ENCODE peak calls at places on chromosomes 12 and 14, in ten cellular contexts. T is Peyer's patch, G is heart right ventricle, Y is lower lobe of right lung, N is PC-3, W is A673, S is endothelial cell of umbilical vein, Q is neuronal stem cell, Z is GM23248, K is pancreas. M is an unnamed sample. For H3K4me1 and H3K36me3, the result is how much of the 10 kb centered on the place peaks cover.

GRCh38 chr14:31312934-31313333 is 105.3 kb upstream of the HECTD1 start:
- DNase-seq in K (no peak), N (no peak), Y (no peak), T (no peak), S (no peak), G (no peak), Z (no peak), W (no peak), Q (no peak), M (no peak)

GRCh38 chr12:82873951-82874350 is 187.2 kb downstream of the TMTC2 start:
- DNase-seq in Q (no peak), W (peak), K (no peak), G (no peak), Y (no peak), S (no peak), T (no peak), Z (no peak), N (no peak), M (no peak)

GRCh38 chr14:95340201-95340697 is 20.5 kb upstream of the CLMN start:
- DNase-seq in Q (no peak), T (peak), K (peak), S (no peak), N (no peak), G (no peak), Z (no peak), Y (no peak), W (peak), M (peak)

GRCh38 chr14:103891667-103892215 is 36.5 kb upstream of the TDRD9 start:
- DNase-seq in K (no peak), W (no peak), T (no peak), Z (no peak), Q (no peak), S (no peak), N (no peak), G (no peak), Y (no peak), M (no peak)

GRCh38 chr12:77152623-77153193 is 87.3 kb upstream of the E2F7 start:
- DNase-seq in G (no peak), Z (peak), S (peak), Y (no peak), W (peak), N (peak), K (no peak), T (no peak), Q (peak), M (no peak)

GRCh38 chr12:109981311-109981710 is 14.9 kb downstream of the GIT2 start:
- DNase-seq in T (no peak), Q (no peak), Z (no peak), Y (no peak), N (no peak), S (no peak), K (no peak), W (no peak), G (no peak), M (no peak)

GRCh38 chr14:76977793-76978730 is 50.4 kb downstream of the IRF2BPL start:
- DNase-seq in Q (no peak), K (no peak), T (no peak), W (no peak), N (no peak), S (no peak), Z (peak), Y (peak), G (peak), M (peak)

GRCh38 chr14:35480119-35480769 is 53.7 kb upstream of the INSM2 start:
- DNase-seq in G (no peak), S (no peak), Y (no peak), N (peak), W (no peak), K (no peak), Q (no peak), T (no peak), Z (peak), M (no peak)

GRCh38 chr12:18294889-18295288 is 33.6 kb downstream of the PIK3C2G start:
- DNase-seq in S (no peak), Y (no peak), W (no peak), Q (no peak), G (no peak), N (no peak), K (no peak), Z (no peak), T (no peak), M (no peak)

GRCh38 chr14:100576091-100577085 is 10.8 kb downstream of the BEGAIN start:
- DNase-seq in S (no peak), Z (no peak), T (peak), K (peak), W (no peak), Y (peak), N (no peak), G (peak), Q (no peak), M (no peak)

GRCh38 chr12:95505039-95505438 is 31.1 kb downstream of the METAP2 start:
- DNase-seq in G (no peak), T (no peak), Z (no peak), W (no peak), Q (no peak), S (no peak), Y (no peak), N (no peak), K (no peak), M (no peak)

GRCh38 chr12:12899530-12900380 is 8.4 kb downstream of the GPRC5A start:
- DNase-seq in N (peak), W (peak), Y (no peak), S (peak), T (no peak), G (no peak), K (no peak), Z (peak), Q (no peak), M (peak)

GRCh38 chr12:47867496-47867941 is 37.3 kb downstream of the VDR start:
- DNase-seq in Y (no peak), N (peak), Q (no peak), G (no peak), Z (peak), S (peak), K (no peak), T (no peak), W (peak), M (peak)

GRCh38 chr14:65847065-65847847 is 434.7 kb downstream of the FUT8 start:
- DNase-seq in Q (no peak), S (no peak), W (no peak), Z (no peak), K (no peak), N (no peak), Y (no peak), G (no peak), T (no peak), M (no peak)

GRCh38 chr14:71261206-71261605 is 353.9 kb downstream of the PCNX1 start:
- DNase-seq in K (no peak), Y (no peak), S (peak), N (no peak), G (no peak), W (no peak), Z (peak), Q (no peak), T (no peak), M (no peak)

GRCh38 chr12:132356686-132357622 is 27.6 kb upstream of the GALNT9 start:
- DNase-seq in N (peak), Y (peak), Z (peak), S (peak), W (peak), K (peak), G (no peak), T (peak), Q (no peak), M (no peak)

GRCh38 chr12:76927170-76927784 is 48.5 kb upstream of the CSRP2 start:
- DNase-seq in Q (peak), T (no peak), S (peak), N (peak), Z (peak), Y (no peak), G (peak), W (peak), K (no peak), M (no peak)

GRCh38 chr12:68880660-68881325 is 52.2 kb downstream of the CPM start:
- DNase-seq in Y (no peak), Z (no peak), Q (no peak), K (no peak), T (no peak), N (peak), W (no peak), S (peak), G (no peak), M (peak)

GRCh38 chr14:24857277-24857676 is 192.7 kb downstream of the STXBP6 start:
- DNase-seq in N (no peak), Z (no peak), G (no peak), Y (no peak), W (no peak), T (no peak), K (no peak), S (no peak), Q (no peak), M (no peak)

GRCh38 chr14:51533160-51533559 is 118.5 kb upstream of the FRMD6 start:
- DNase-seq in Q (no peak), N (peak), S (peak), W (no peak), Z (peak), Y (no peak), G (no peak), K (no peak), T (no peak), M (no peak)

GRCh38 chr12:9346866-9347327 is 138.7 kb upstream of the PZP start:
- DNase-seq in S (no peak), Z (no peak), W (no peak), N (no peak), G (no peak), K (no peak), Y (no peak), T (no peak), Q (no peak), M (no peak)

GRCh38 chr14:77045570-77045890 is 17.0 kb upstream of the IRF2BPL start:
- DNase-seq in Y (peak), T (no peak), K (no peak), Q (no peak), G (no peak), N (peak), Z (peak), S (no peak), W (no peak), M (peak)

GRCh38 chr14:38309522-38310262 is 53.8 kb upstream of the CLEC14A start:
- DNase-seq in W (peak), Z (no peak), T (no peak), Y (no peak), S (no peak), N (no peak), G (no peak), K (no peak), Q (no peak), M (no peak)

GRCh38 chr14:76781648-76782051 is 20.4 kb downstream of the VASH1 start:
- DNase-seq in Q (no peak), T (no peak), Z (no peak), Y (no peak), K (no peak), G (no peak), S (no peak), N (no peak), W (no peak), M (no peak)

GRCh38 chr14:64467131-64467530 is 1.8 kb downstream of the AKAP5 start:
- DNase-seq in S (no peak), Z (no peak), G (no peak), W (no peak), K (no peak), T (no peak), N (no peak), Q (no peak), Y (no peak), M (no peak)

GRCh38 chr14:67674139-67674479 is 323 bp downstream of the VTI1B start:
- DNase-seq in Q (peak), Y (peak), K (peak), T (peak), S (peak), W (peak), Z (peak), N (peak), G (peak), M (peak)

GRCh38 chr12:2386566-2386965 is 333.8 kb downstream of the CACNA1C start:
- DNase-seq in T (no peak), Q (no peak), Z (no peak), G (no peak), N (no peak), S (no peak), Y (no peak), W (no peak), K (no peak), M (no peak)
- H3K4me1 ChIP-seq in T (under half), Q (under half), Z (under half), G (half or more), N (under half), S (under half), Y (under half), W (under half), K (under half), M (under half)

DNA sequence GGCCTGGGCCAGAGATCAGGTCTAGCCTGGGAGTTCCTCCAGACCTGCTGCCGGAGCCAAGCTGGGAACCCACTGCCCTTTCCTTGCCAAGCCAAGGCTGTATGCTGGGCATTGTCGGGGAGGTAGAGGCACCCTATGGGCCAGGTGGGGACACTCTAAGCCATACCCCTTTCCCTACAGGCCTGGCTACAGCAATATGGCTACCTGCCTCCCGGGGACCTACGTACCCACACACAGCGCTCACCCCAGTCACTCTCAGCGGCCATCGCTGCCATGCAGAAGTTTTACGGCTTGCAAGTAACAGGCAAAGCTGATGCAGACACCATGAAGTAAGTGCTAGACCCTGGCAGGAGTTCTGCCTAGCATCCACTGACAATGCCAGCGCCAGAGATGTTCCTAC is 4.9 kb downstream of the MMP14 start:
- DNase-seq in N (no peak), T (peak), S (no peak), G (no peak), K (no peak), Y (peak), Z (no peak), Q (no peak), W (no peak), M (no peak)
- H3K27ac ChIP-seq in N (no peak), T (peak), S (no peak), G (no peak), K (no peak), Y (no peak), Z (peak), Q (no peak), W (no peak), M (no peak)

GRCh38 chr12:49644620-49644994 is 21.2 kb downstream of the PRPF40B start:
- DNase-seq in N (peak), W (peak), Z (peak), S (peak), G (peak), Q (peak), K (peak), Y (peak), T (peak), M (peak)

GRCh38 chr12:49642370-49642802 is 19.0 kb downstream of the PRPF40B start:
- DNase-seq in Z (no peak), Q (no peak), T (peak), G (no peak), S (no peak), N (peak), K (peak), W (no peak), Y (no peak), M (peak)

GRCh38 chr12:49645151-49646039 is 22.0 kb downstream of the PRPF40B start:
- DNase-seq in K (peak), W (no peak), G (no peak), S (no peak), Z (no peak), T (no peak), Q (no peak), Y (no peak), N (no peak), M (no peak)

GRCh38 chr12:49643135-49643534 is 19.8 kb downstream of the PRPF40B start:
- DNase-seq in S (no peak), G (no peak), Y (no peak), Q (no peak), K (peak), W (no peak), T (no peak), N (no peak), Z (no peak), M (no peak)

DNA sequence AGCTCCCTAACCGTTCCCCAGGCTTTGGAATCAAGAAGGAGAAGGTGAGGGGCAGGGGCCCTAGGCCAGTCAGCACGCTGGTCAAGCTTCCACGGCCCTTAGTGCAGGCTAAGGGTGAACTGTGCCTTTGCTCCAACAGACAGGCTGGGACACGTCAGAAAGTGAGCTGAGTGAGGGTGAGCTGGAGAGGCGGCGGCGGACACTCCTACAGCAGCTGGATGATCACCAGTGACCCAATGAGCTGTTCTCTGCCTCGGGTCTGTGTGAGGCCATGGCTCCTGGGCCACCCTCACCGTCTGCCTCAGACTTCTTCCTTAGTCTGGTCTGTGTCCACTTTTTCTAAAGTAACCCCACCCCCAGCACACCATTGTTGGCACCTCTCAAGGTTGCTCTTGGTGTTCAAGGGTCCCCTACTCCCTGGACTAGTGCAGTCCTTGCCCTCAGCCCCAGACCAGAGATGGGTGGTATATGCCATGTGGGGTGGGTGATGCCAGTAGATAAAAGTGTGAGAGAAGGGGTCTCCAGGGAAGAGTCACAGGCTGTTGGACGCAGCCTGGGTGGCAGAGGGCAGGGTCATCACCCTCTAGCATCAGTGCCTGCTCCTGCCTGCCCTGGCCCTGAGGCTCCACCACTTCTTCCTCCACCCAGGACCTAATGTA is 20.7 kb downstream of the PRPF40B start:
- DNase-seq in N (no peak), W (no peak), Z (no peak), K (peak), S (no peak), Y (no peak), Q (no peak), G (no peak), T (no peak), M (no peak)
- H3K36me3 ChIP-seq in N (under half), W (under half), Z (under half), K (under half), S (under half), Y (half or more), Q (half or more), G (half or more), T (under half), M (under half)

GRCh38 chr12:116368196-116369194 is 91.0 kb upstream of the MED13L start:
- DNase-seq in T (peak), Z (no peak), W (no peak), G (no peak), N (no peak), S (no peak), K (peak), Q (no peak), Y (peak), M (no peak)

GRCh38 chr12:116365606-116366455 is 88.3 kb upstream of the MED13L start:
- DNase-seq in Z (no peak), G (no peak), K (no peak), S (no peak), Q (no peak), N (no peak), W (no peak), Y (no peak), T (no peak), M (no peak)

GRCh38 chr12:116365114-116365513 is 87.6 kb upstream of the MED13L start:
- DNase-seq in Q (no peak), S (no peak), K (no peak), T (no peak), G (no peak), Z (no peak), N (peak), Y (no peak), W (no peak), M (no peak)

GRCh38 chr12:116366456-116366776 is 88.9 kb upstream of the MED13L start:
- DNase-seq in N (no peak), Q (no peak), Y (peak), G (no peak), W (peak), T (no peak), K (peak), S (peak), Z (no peak), M (no peak)

GRCh38 chr12:116366824-116367223 is 89.3 kb upstream of the MED13L start:
- DNase-seq in S (no peak), W (no peak), N (no peak), K (no peak), Z (no peak), G (no peak), T (no peak), Y (no peak), Q (no peak), M (no peak)
- H3K4me1 ChIP-seq in S (under half), W (under half), N (under half), K (under half), Z (under half), G (under half), T (under half), Y (under half), Q (under half), M (under half)

GRCh38 chr12:103808239-103808880 is 32.7 kb downstream of the NT5DC3 start:
- DNase-seq in T (no peak), W (no peak), Z (no peak), S (no peak), Q (no peak), Y (no peak), K (no peak), N (no peak), G (no peak), M (no peak)
- H3K27ac ChIP-seq in T (no peak), W (no peak), Z (no peak), S (no peak), Q (no peak), Y (no peak), K (no peak), N (no peak), G (no peak), M (no peak)

DNA sequence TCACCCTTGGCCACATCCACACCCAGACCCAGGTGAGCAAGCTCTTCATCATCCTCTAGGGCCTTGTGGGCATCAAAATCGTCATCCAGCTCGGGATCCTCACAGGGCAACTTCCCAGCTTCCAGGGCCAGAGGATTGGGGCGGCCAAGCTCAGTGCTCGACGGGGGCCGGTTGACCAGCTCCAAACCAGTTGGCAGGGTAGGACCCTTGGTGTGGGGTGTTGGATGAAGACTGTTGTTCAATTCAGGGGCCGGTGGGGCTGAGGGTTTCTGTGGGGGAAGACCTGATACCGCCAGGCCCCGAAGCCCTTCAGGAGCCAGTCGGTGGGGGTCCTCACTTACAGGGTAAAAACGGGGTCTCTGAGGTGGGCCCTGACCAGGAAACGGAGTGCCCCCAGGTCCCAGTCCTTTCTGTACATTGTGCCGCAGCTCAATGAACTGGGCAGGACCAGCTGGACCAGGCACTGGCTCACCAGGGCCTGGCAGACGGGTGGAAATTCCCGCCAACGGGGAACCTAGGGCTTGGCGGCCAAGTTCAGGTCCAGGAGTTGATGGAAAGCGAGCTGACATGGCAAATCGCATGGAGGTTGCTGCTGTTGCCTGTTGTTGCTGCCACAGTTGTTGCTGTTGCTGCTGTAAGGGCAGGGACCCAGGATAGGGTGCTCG is 19.8 kb upstream of the PRKAG1 start:
- DNase-seq in Q (no peak), S (no peak), N (no peak), T (no peak), G (peak), Z (no peak), K (no peak), W (no peak), Y (peak), M (no peak)
- H3K36me3 ChIP-seq in Q (half or more), S (under half), N (half or more), T (under half), G (half or more), Z (under half), K (half or more), W (half or more), Y (half or more), M (under half)

DNA sequence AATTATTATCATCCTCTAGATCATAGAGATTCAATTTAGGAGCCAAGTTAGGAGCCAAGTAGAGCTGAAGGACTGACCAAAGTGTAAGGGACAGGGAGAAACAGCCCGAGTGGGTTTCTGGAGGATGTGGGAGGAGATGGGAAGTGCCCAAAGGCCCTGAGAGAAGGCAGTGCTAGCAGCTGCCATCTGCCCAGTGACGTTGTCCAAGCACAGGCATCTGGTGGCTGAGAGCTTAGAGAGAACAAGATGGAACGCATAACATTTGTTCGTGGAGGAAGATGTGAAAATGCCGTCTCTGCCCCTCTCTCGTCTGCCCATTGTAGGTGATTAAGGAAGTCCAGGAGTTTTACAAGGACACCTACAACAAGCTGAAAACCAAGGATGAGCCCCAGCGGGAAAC is 34.7 kb downstream of the CD9 start:
- DNase-seq in W (no peak), G (no peak), Z (no peak), Q (no peak), S (no peak), Y (no peak), K (peak), T (no peak), N (no peak), M (no peak)
- H3K4me1 ChIP-seq in W (under half), G (half or more), Z (under half), Q (under half), S (under half), Y (half or more), K (under half), T (under half), N (under half), M (half or more)

M was measured in adrenal gland.